ENCODE peak calls at places on chromosomes 13 and 19, in five cellular contexts. M is breast epithelium, I is GM12891, B is uterus, F is IMR-90. T is an unnamed sample.

GRCh38 chr13:80473695-80474094 is 132.8 kb upstream of the SPRY2 start:
- DNase-seq in M (no peak), I (no peak), F (peak), B (no peak), T (no peak)

GRCh38 chr19:16373539-16373938 is 48.9 kb downstream of the KLF2 start:
- DNase-seq in M (no peak), B (peak), F (peak), I (no peak), T (peak)

GRCh38 chr19:29812080-29812880 is 489 bp downstream of the CCNE1 start:
- DNase-seq in I (no peak), B (no peak), F (no peak), M (no peak), T (no peak)

GRCh38 chr19:44767295-44768180 is 10.2 kb upstream of the CBLC start:
- DNase-seq in B (no peak), M (no peak), I (no peak), F (no peak), T (no peak)

GRCh38 chr13:99290890-99291289 is 16.3 kb downstream of the GPR183 start:
- DNase-seq in I (no peak), B (no peak), F (no peak), M (no peak), T (no peak)

GRCh38 chr13:112118451-112119064 is 51.6 kb downstream of the SOX1 start:
- DNase-seq in M (no peak), I (no peak), F (no peak), B (no peak), T (no peak)

GRCh38 chr13:46614582-46614981 is 61.6 kb downstream of the LRCH1 start:
- DNase-seq in F (peak), I (no peak), M (no peak), B (no peak), T (no peak)

GRCh38 chr13:96003304-96003703 is 49.9 kb downstream of the UGGT2 start:
- DNase-seq in I (no peak), M (no peak), B (no peak), F (no peak), T (no peak)

GRCh38 chr13:75507027-75508001 is 25.3 kb upstream of the TBC1D4 start:
- DNase-seq in B (no peak), F (no peak), I (no peak), M (no peak), T (no peak)

GRCh38 chr19:52231154-52231565 is 38.2 kb upstream of the ZNF766 start:
- DNase-seq in I (no peak), B (no peak), M (no peak), F (peak), T (no peak)

GRCh38 chr19:49422407-49423277 is 599 bp downstream of the PTH2 start:
- DNase-seq in I (no peak), F (peak), M (no peak), B (no peak), T (no peak)

GRCh38 chr13:78102121-78102677 is 183.6 kb upstream of the EDNRB start:
- DNase-seq in F (peak), B (peak), M (peak), I (no peak), T (no peak)

GRCh38 chr19:28502879-28503734 is 709.8 kb downstream of the UQCRFS1 start:
- DNase-seq in F (no peak), B (no peak), I (no peak), M (no peak), T (no peak)

GRCh38 chr13:106484755-106485193 is 50.7 kb downstream of the EFNB2 start:
- DNase-seq in I (no peak), F (peak), B (no peak), M (no peak), T (no peak)

GRCh38 chr13:20428666-20429644 is 96.7 kb downstream of the CRYL1 start:
- DNase-seq in I (no peak), M (no peak), B (no peak), F (peak), T (no peak)

GRCh38 chr13:40664100-40665060 is 2.1 kb downstream of the FOXO1 start:
- DNase-seq in I (peak), B (peak), F (no peak), M (peak), T (no peak)

GRCh38 chr19:510606-511100 is 3.4 kb downstream of the TPGS1 start:
- DNase-seq in I (peak), F (peak), M (no peak), B (peak), T (peak)

GRCh38 chr19:31214997-31215396 is 134.2 kb downstream of the TSHZ3 start:
- DNase-seq in M (no peak), F (no peak), I (no peak), B (no peak), T (no peak)

GRCh38 chr13:113749956-113750355 is 9.1 kb upstream of the TMEM255B start:
- DNase-seq in M (no peak), F (no peak), I (no peak), B (no peak), T (no peak)

GRCh38 chr13:43303040-43303729 is 279.8 kb downstream of the DNAJC15 start:
- DNase-seq in F (peak), I (peak), M (peak), B (no peak), T (no peak)

GRCh38 chr19:35585844-35586243 is at the start of gene PMIS2:
- DNase-seq in M (no peak), F (no peak), B (no peak), I (no peak), T (no peak)

GRCh38 chr13:48493851-48494250 is 39.0 kb downstream of the RCBTB2 start:
- DNase-seq in I (no peak), B (no peak), F (peak), M (no peak), T (no peak)

GRCh38 chr13:59086147-59086546 is 1077.6 kb downstream of the DIAPH3 start:
- DNase-seq in F (peak), M (no peak), B (no peak), I (no peak), T (no peak)

GRCh38 chr13:84137292-84137691 is 255.0 kb upstream of the SLITRK1 start:
- DNase-seq in M (no peak), F (no peak), B (no peak), I (no peak), T (no peak)

GRCh38 chr19:33506498-33506897 is 15.1 kb downstream of the PEPD start:
- DNase-seq in M (no peak), I (no peak), F (no peak), B (no peak), T (no peak)

GRCh38 chr19:49938662-49939061 is 9.4 kb upstream of the NUP62 start:
- DNase-seq in F (no peak), M (no peak), I (no peak), B (no peak), T (no peak)

GRCh38 chr13:94705081-94705751 is 7.1 kb downstream of the SOX21 start:
- DNase-seq in F (no peak), I (no peak), M (no peak), B (no peak), T (no peak)

GRCh38 chr19:56091751-56092546 is 29.1 kb downstream of the ZNF787 start:
- DNase-seq in F (no peak), B (no peak), I (no peak), M (peak), T (no peak)

GRCh38 chr19:56089344-56089743 is 31.8 kb downstream of the ZNF787 start:
- DNase-seq in M (no peak), F (no peak), B (no peak), I (no peak), T (no peak)

GRCh38 chr19:56092685-56093631 is 28.1 kb downstream of the ZNF787 start:
- DNase-seq in F (no peak), I (no peak), M (no peak), B (no peak), T (no peak)

GRCh38 chr19:56088454-56089215 is 32.5 kb downstream of the ZNF787 start:
- DNase-seq in M (no peak), I (no peak), B (no peak), F (no peak), T (no peak)

GRCh38 chr19:56091066-56091490 is 30.0 kb downstream of the ZNF787 start:
- DNase-seq in B (no peak), F (peak), M (peak), I (no peak), T (no peak)
- TF ChIP-seq POLR2A in B (no peak), F (no peak), M (no peak), I (no peak), T (no peak)

GRCh38 chr19:39533791-39534190 is 1.1 kb upstream of the EID2B start:
- DNase-seq in I (no peak), B (no peak), M (no peak), F (no peak), T (no peak)

GRCh38 chr19:39533003-39533512 is 406 bp upstream of the EID2B start:
- DNase-seq in F (no peak), I (no peak), M (no peak), B (no peak), T (no peak)

GRCh38 chr19:39531834-39532232 is 819 bp downstream of the EID2B start:
- DNase-seq in M (no peak), B (no peak), I (no peak), F (no peak), T (no peak)

GRCh38 chr19:39532233-39533002 is at the start of gene EID2B:
- DNase-seq in F (peak), B (peak), I (peak), M (peak), T (peak)
- TF ChIP-seq POLR2A in F (peak), B (peak), I (peak), M (no peak), T (peak)

DNA sequence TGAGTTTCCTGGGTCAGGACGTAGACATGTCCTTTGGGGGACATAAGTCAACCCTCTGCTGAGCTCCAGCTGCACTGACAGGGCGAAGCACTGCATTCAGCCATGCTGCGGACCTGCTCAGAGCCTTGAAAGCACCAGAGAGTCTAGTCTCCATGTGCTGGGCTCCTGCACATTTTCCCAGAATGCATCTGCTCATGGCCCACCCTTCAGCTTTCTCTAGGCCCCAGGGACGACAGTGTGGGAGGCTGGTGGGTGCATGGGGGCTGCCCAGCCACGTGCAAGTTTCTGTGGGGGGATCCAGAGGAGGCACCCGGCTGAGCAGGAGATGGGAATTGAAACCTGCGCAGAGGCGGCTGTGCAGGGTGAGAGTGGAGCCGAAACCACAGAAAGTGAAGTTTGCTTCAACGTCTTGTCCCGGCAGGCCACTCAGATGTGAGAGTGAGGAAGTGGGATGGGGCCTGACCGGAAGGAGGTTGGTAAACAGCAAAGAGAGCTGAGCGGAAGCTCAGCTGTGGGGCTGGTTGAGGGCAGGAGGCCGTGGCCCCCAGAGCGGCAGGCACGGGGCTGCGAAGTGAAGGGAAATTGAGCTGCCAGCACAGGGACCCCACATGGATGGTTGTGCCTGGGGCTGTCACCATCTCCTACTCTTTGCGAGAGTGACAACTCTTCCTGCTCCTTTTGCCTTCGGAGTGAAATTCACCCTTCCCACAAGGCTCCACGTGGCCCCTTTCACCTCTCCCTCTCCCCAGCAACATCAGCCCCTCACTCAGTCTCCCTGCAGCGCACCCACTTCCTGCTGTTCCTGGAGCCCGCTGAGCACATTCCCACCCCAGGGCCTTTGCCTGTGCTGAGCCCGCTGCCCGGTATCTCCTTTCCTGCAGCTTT is 11.8 kb downstream of the PGLS start:
- DNase-seq in B (no peak), M (no peak), I (peak), F (no peak), T (no peak)
- TF ChIP-seq POLR2A in B (no peak), M (no peak), I (peak), F (no peak), T (no peak)

GRCh38 chr19:4669723-4670480 is at the start of gene MYDGF:
- DNase-seq in M (peak), B (peak), F (peak), I (peak), T (peak)
- TF ChIP-seq POLR2A in M (no peak), B (peak), F (peak), I (peak), T (peak)

GRCh38 chr19:56114711-56115110 is 6.4 kb downstream of the ZNF787 start:
- DNase-seq in M (no peak), F (no peak), B (no peak), I (no peak), T (no peak)
- TF ChIP-seq POLR2A in M (no peak), F (no peak), B (no peak), I (no peak), T (no peak)